ENCODE peak calls at places on chromosomes 4 and X, in eight cellular contexts. L, H, Y, O, B, E, I and U are unnamed samples.

GRCh38 chr4:15756361-15756861 is 21.7 kb upstream of the CD38 start:
- DNase-seq in L (peak), H (no peak), Y (peak), O (no peak), B (peak), E (no peak), I (no peak), U (no peak)

GRCh38 chr4:15479089-15479912 is 9.6 kb downstream of the CC2D2A start:
- DNase-seq in L (peak), H (peak), Y (no peak), O (peak), B (no peak), E (peak), I (peak), U (peak)

GRCh38 chrX:116272328-116272727 is 101.8 kb downstream of the AGTR2 start:
- DNase-seq in L (no peak), H (peak), Y (no peak), O (no peak), B (no peak), E (no peak), I (no peak), U (peak)

GRCh38 chr4:38426532-38426931 is 237.5 kb upstream of the KLF3 start:
- DNase-seq in L (no peak), H (no peak), Y (no peak), O (no peak), B (no peak), E (no peak), I (no peak), U (no peak)

GRCh38 chr4:114025176-114025777 is 45.8 kb upstream of the ARSJ start:
- DNase-seq in L (no peak), H (no peak), Y (no peak), O (no peak), B (no peak), E (no peak), I (no peak), U (no peak)

GRCh38 chr4:135515295-135515694 is 1313.7 kb upstream of the PABPC4L start:
- DNase-seq in L (no peak), H (no peak), Y (no peak), O (no peak), B (no peak), E (no peak), I (no peak), U (peak)

GRCh38 chrX:139971394-139971749 is 6.1 kb upstream of the CXorf66 start:
- DNase-seq in L (no peak), H (no peak), Y (no peak), O (no peak), B (no peak), E (no peak), I (no peak), U (no peak)

GRCh38 chr4:3879681-3880594 is 113.8 kb downstream of the ADRA2C start:
- DNase-seq in L (no peak), H (no peak), Y (no peak), O (peak), B (peak), E (no peak), I (no peak), U (no peak)

GRCh38 chrX:97629597-97629985 is 745.9 kb downstream of the RPA4 start:
- DNase-seq in L (no peak), H (no peak), Y (no peak), O (no peak), B (no peak), E (no peak), I (no peak), U (no peak)